ENCODE peak calls at places on chromosome 5, in ten cellular contexts. W is activated naive CD8-positive, alpha-beta T cell treated with anti-CD3 and anti-CD28 coated beads, Interleukin-2, amount 50 U/mL, for 24 hours; M is H9; K is NCI-H460; F is ascending aorta; A is HTR-8/SVneo; S is kidney glomerular epithelial cell; Y is ureter; N is effector memory CD8-positive, alpha-beta T cell; I is NCI-H146. P is an unnamed sample.

GRCh38 chr5:135814254-135814653 is 20.2 kb upstream of the SLC25A48 start:
- DNase-seq in W (no peak), N (no peak), I (no peak), M (no peak), Y (no peak), K (no peak), F (peak; percentile 58), A (no peak), S (no peak), P (no peak)

GRCh38 chr5:1568201-1568979 is 44.6 kb upstream of the LPCAT1 start:
- DNase-seq in K (peak; percentile 76), F (no peak), Y (no peak), M (no peak), A (no peak), W (no peak), I (no peak), S (peak; percentile 64), N (no peak), P (no peak)

GRCh38 chr5:31554552-31554951 is 22.5 kb downstream of the C5orf22 start:
- DNase-seq in I (no peak), A (no peak), S (no peak), M (no peak), K (no peak), F (no peak), W (no peak), Y (no peak), N (no peak), P (no peak)

GRCh38 chr5:62043289-62044274 is 262.4 kb upstream of the KIF2A start:
- DNase-seq in A (no peak), N (no peak), K (no peak), S (no peak), M (peak; percentile 73), I (peak; percentile 50), W (no peak), Y (no peak), F (no peak), P (no peak)

GRCh38 chr5:1633605-1634336 is 110.0 kb upstream of the LPCAT1 start:
- DNase-seq in I (peak; percentile 86), M (peak; percentile 89), S (peak; percentile 37), W (peak; percentile 86), K (peak; percentile 64), F (peak; percentile 86), Y (peak; percentile 88), N (peak; percentile 53), A (peak; percentile 60), P (peak; percentile 80)

GRCh38 chr5:146622391-146622790 is 106.4 kb upstream of the GPR151 start:
- DNase-seq in N (no peak), S (no peak), K (no peak), Y (no peak), W (no peak), M (no peak), F (no peak), A (no peak), I (peak; percentile 11), P (no peak)

GRCh38 chr5:88436290-88436689 is 167.6 kb upstream of the TMEM161B start:
- DNase-seq in N (no peak), A (no peak), K (no peak), M (no peak), S (no peak), W (no peak), Y (no peak), I (no peak), F (no peak), P (no peak)

GRCh38 chr5:52876456-52876855 is 88.7 kb downstream of the ITGA1 start:
- DNase-seq in Y (no peak), A (no peak), S (no peak), M (no peak), W (no peak), I (no peak), K (no peak), N (no peak), F (no peak), P (no peak)

GRCh38 chr5:143635146-143635752 is 176.7 kb upstream of the HMHB1 start:
- DNase-seq in M (no peak), Y (no peak), W (no peak), I (no peak), K (no peak), A (no peak), S (peak; percentile 27), N (no peak), F (peak; percentile 63), P (peak; percentile 27)

GRCh38 chr5:139904566-139905400 is 109.2 kb downstream of the PSD2 start:
- DNase-seq in I (no peak), N (no peak), W (no peak), A (peak; percentile 29), S (no peak), M (peak; percentile 84), F (peak; percentile 55), K (no peak), Y (no peak), P (no peak)

GRCh38 chr5:2680979-2681378 is 70.5 kb downstream of the IRX2 start:
- DNase-seq in A (no peak), F (peak; percentile 19), M (no peak), I (no peak), W (no peak), Y (no peak), S (no peak), N (no peak), K (no peak), P (no peak)

GRCh38 chr5:67306997-67307580 is 110.5 kb upstream of the CD180 start:
- DNase-seq in M (no peak), I (no peak), K (no peak), W (no peak), A (no peak), F (no peak), N (no peak), S (no peak), Y (no peak), P (no peak)

GRCh38 chr5:137630216-137630971 is 105.5 kb downstream of the KLHL3 start:
- DNase-seq in W (no peak), F (no peak), N (no peak), M (no peak), Y (no peak), A (no peak), I (no peak), K (no peak), S (no peak), P (no peak)

GRCh38 chr5:157280511-157280910 is 14.6 kb downstream of the CYFIP2 start:
- DNase-seq in F (no peak), W (no peak), A (no peak), I (no peak), M (no peak), Y (no peak), N (no peak), K (no peak), S (no peak), P (no peak)

GRCh38 chr5:72231989-72232703 is 87.9 kb downstream of the MRPS27 start:
- DNase-seq in F (no peak), A (no peak), S (no peak), M (no peak), K (no peak), W (no peak), I (no peak), Y (no peak), N (peak; percentile 7), P (no peak)

GRCh38 chr5:10599828-10600227 is 36.0 kb downstream of the ANKRD33B start:
- DNase-seq in F (no peak), S (peak; percentile 76), W (no peak), M (no peak), K (no peak), N (no peak), A (no peak), I (no peak), Y (no peak), P (no peak)

GRCh38 chr5:170275376-170275994 is 22.1 kb downstream of the LCP2 start:
- DNase-seq in S (no peak), A (no peak), K (no peak), M (no peak), Y (no peak), W (no peak), N (peak; percentile 55), I (no peak), F (peak; percentile 34), P (no peak)

GRCh38 chr5:1540831-1541661 is 17.3 kb upstream of the LPCAT1 start:
- DNase-seq in F (peak; percentile 61), W (no peak), M (no peak), A (no peak), N (no peak), S (no peak), K (no peak), Y (peak; percentile 32), I (no peak), P (no peak)

GRCh38 chr5:177537389-177538361 is 16.7 kb downstream of the FAM193B start:
- DNase-seq in M (no peak), Y (peak; percentile 71), K (no peak), F (peak; percentile 90), I (no peak), A (peak; percentile 62), W (no peak), N (no peak), S (peak; percentile 86), P (no peak)

GRCh38 chr5:10656176-10656830 is 92.4 kb downstream of the ANKRD33B start:
- DNase-seq in S (no peak), I (no peak), W (no peak), A (no peak), Y (no peak), F (peak; percentile 46), N (no peak), M (peak; percentile 17), K (no peak), P (peak; percentile 21)

GRCh38 chr5:13939647-13940046 is 4.8 kb downstream of the DNAH5 start:
- DNase-seq in W (no peak), F (no peak), I (no peak), M (no peak), Y (no peak), A (no peak), S (no peak), N (no peak), K (no peak), P (no peak)

P was measured in stomach.